ENCODE peak calls at places on chromosomes 11 and 22, in five cellular contexts. W, T, M, S and L are unnamed samples.
A peak's percentile ranks its signal among the peaks of the same experiment; 100 is the strongest.

GRCh38 chr11:72712168-72712721 is 38.0 kb upstream of the PDE2A start:
- DNase-seq in T (no peak), S (no peak), W (no peak), M (no peak), L (peak; percentile 91)

GRCh38 chr11:47152953-47153950 is 23.4 kb downstream of the ARFGAP2 start:
- DNase-seq in M (peak; percentile 65), W (peak; percentile 79), T (peak; percentile 93), S (peak; percentile 91), L (peak; percentile 72)

GRCh38 chr11:7555067-7555699 is 41.4 kb downstream of the PPFIBP2 start:
- DNase-seq in T (no peak), S (no peak), M (no peak), W (peak; percentile 8), L (peak; percentile 61)

GRCh38 chr22:23675502-23676415 is 15.1 kb upstream of the RGL4 start:
- DNase-seq in W (peak; percentile 3), S (peak; percentile 46), M (peak; percentile 44), T (no peak), L (peak; percentile 74)

GRCh38 chr11:57410287-57410686 is 16.6 kb downstream of the SLC43A3 start:
- DNase-seq in W (peak; percentile 74), M (no peak), T (no peak), S (no peak), L (no peak)

GRCh38 chr22:19958083-19959042 is 16.7 kb upstream of the TXNRD2 start:
- DNase-seq in T (no peak), W (no peak), M (no peak), S (peak; percentile 58), L (peak; percentile 23)

GRCh38 chr11:18987454-18988231 is 48.4 kb upstream of the MRGPRX1 start:
- DNase-seq in M (no peak), T (no peak), W (peak; percentile 91), S (no peak), L (no peak)

GRCh38 chr11:126631399-126631798 is 275.9 kb downstream of the ST3GAL4 start:
- DNase-seq in T (no peak), W (no peak), S (no peak), M (no peak), L (no peak)

GRCh38 chr11:82898242-82898641 is 2.0 kb downstream of the PRCP start:
- DNase-seq in T (no peak), M (peak; percentile 2), W (no peak), S (no peak), L (no peak)

GRCh38 chr11:63567044-63567840 is 4.1 kb upstream of the PLAAT2 start:
- DNase-seq in T (peak; percentile 63), S (no peak), W (peak; percentile 97), M (peak; percentile 25), L (no peak)

GRCh38 chr11:67349036-67349435 is 4.3 kb downstream of the POLD4 start:
- DNase-seq in T (no peak), W (no peak), M (no peak), S (no peak), L (no peak)

GRCh38 chr11:67349457-67349856 is 3.9 kb downstream of the POLD4 start:
- DNase-seq in T (no peak), M (no peak), S (no peak), W (no peak), L (no peak)

GRCh38 chr11:67349927-67350465 is 3.4 kb downstream of the POLD4 start:
- DNase-seq in T (no peak), W (no peak), M (no peak), S (no peak), L (no peak)

GRCh38 chr11:67345949-67346819 is 7.2 kb downstream of the POLD4 start:
- DNase-seq in W (peak; percentile 99), S (no peak), M (peak; percentile 25), T (peak; percentile 60), L (no peak)

GRCh38 chr11:67347964-67348749 is 5.2 kb downstream of the POLD4 start:
- DNase-seq in T (no peak), M (no peak), S (no peak), W (no peak), L (no peak)
- H3K27ac ChIP-seq in T (no peak overlapping the region), M (no peak overlapping the region), S (no peak overlapping the region), W (no peak overlapping the region), L (no peak overlapping the region)

GRCh38 chr11:67355023-67355793 is 1.9 kb upstream of the POLD4 start:
- DNase-seq in M (no peak), T (no peak), W (no peak), S (peak; percentile 66), L (no peak)
- H3K27ac ChIP-seq in M (peak overlapping the region; percentile 95), T (peak overlapping the region; percentile 91), W (peak overlapping the region; percentile 93), S (peak overlapping the region; percentile 98), L (peak overlapping the region; percentile 94)

GRCh38 chr11:46071091-46071490 is 50.2 kb downstream of the PHF21A start:
- DNase-seq in M (no peak), T (no peak), W (no peak), S (no peak), L (no peak)

GRCh38 chr11:46072172-46072964 is 48.9 kb downstream of the PHF21A start:
- DNase-seq in T (no peak), M (no peak), S (no peak), W (no peak), L (no peak)

GRCh38 chr11:46073632-46074031 is 47.6 kb downstream of the PHF21A start:
- DNase-seq in T (no peak), W (no peak), M (no peak), S (no peak), L (no peak)

GRCh38 chr11:46075928-46076327 is 45.3 kb downstream of the PHF21A start:
- DNase-seq in W (peak; percentile 4), M (no peak), T (no peak), S (no peak), L (no peak)

DNA sequence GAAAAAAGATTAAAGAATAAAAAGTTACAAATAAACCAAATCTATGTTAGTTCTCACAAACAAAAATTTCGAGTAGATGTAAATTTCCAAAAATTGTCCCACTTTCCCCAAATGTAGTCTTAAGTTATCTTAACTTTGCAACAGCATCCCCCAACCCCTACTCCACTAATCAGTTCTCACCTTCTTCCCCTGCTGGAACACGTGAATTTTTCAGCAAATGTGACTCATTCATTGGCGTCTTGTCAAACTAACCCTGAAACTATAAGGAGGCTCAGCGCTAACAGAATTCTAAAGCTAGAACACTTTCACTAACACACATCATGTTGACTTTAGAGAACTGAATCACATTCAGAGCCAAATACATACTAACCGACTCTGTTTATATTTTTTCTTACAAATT is 46.1 kb downstream of the PHF21A start:
- DNase-seq in W (peak; percentile 65), M (no peak), S (no peak), T (peak; percentile 33), L (no peak)
- H3K27ac ChIP-seq in W (no peak overlapping the region), M (no peak overlapping the region), S (no peak overlapping the region), T (no peak overlapping the region), L (no peak overlapping the region)

DNA sequence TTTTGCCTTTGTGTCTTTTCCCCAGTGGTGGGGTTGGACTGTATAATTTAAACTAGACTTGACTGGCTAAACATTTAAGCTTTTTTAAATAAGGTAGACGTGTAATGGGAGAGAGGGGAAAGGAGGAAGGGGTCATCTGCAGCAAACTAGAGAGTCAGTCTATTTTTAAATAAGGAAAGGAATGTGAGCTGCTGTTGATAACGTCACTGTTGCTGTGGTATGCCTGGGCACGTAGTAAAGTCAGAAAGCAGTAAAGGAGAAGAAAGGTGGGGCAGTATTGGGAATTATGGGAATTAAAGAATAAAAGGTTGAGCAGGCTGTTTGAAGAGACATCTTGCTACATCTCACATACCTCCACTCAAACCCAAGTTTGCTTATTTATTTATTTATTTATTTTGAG is 80.4 kb upstream of the FSHB start:
- DNase-seq in S (no peak), M (no peak), T (no peak), W (no peak), L (no peak)
- H3K27ac ChIP-seq in S (no peak overlapping the region), M (no peak overlapping the region), T (no peak overlapping the region), W (no peak overlapping the region), L (no peak overlapping the region)

GRCh38 chr11:36034572-36035331 is 90.9 kb downstream of the LDLRAD3 start:
- DNase-seq in T (no peak), M (no peak), W (peak; percentile 92), S (no peak), L (no peak)
- H3K27ac ChIP-seq in T (no peak overlapping the region), M (no peak overlapping the region), W (peak overlapping the region; percentile 93), S (no peak overlapping the region), L (no peak overlapping the region)

DNA sequence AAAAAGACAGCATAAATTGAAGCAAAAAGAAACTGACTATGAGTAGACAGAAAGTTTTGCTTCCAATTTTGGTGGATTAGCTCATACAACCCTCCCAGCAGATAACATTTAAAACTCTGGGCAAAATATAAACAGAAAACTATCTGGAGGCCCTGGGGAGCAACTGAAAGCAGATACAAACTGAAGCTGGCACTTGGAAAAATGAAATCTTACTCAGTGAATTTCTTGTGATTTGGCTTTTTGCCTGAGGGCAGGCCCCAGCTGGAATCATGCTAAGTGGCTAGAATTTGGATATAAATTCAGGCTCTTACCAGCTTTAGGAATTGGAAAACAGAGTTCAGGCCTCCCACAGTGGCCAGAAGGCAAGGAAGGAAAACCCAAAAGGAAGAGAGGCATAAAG is 85.8 kb downstream of the EFCAB6 start:
- DNase-seq in W (no peak), T (no peak), M (no peak), S (no peak), L (no peak)
- H3K27ac ChIP-seq in W (no peak overlapping the region), T (no peak overlapping the region), M (no peak overlapping the region), S (no peak overlapping the region), L (no peak overlapping the region)